ENCODE peak calls at places on chromosomes 12 and 14, in four cellular contexts. A is T-helper 17 cell, N is HEK293T, X is activated T-cell treated with anti-CD3 and anti-CD28 coated beads for 1 hour. Z is an unnamed sample.

GRCh38 chr12:49111206-49111605 is 559 bp upstream of the LMBR1L start:
- DNase-seq in A (no peak), N (no peak), X (no peak), Z (no peak)

GRCh38 chr12:57759360-57759980 is 4.6 kb downstream of the MARCHF9 start:
- DNase-seq in A (no peak), N (no peak), X (no peak), Z (no peak)

GRCh38 chr12:127162902-127163301 is 1104.1 kb upstream of the TMEM132C start:
- DNase-seq in A (no peak), N (no peak), X (peak; percentile 8), Z (no peak)

GRCh38 chr12:64968989-64969819 is 144.8 kb downstream of the TBC1D30 start:
- DNase-seq in A (no peak), N (no peak), X (no peak), Z (no peak)

GRCh38 chr12:1319215-1319614 is 275.2 kb downstream of the FBXL14 start:
- DNase-seq in A (no peak), N (no peak), X (no peak), Z (no peak)

GRCh38 chr12:49967042-49967776 is 5.5 kb downstream of the AQP5 start:
- DNase-seq in A (peak; percentile 95), N (peak; percentile 91), X (peak; percentile 96), Z (no peak)

GRCh38 chr14:32524609-32525391 is 195.7 kb downstream of the AKAP6 start:
- DNase-seq in A (no peak), N (no peak), X (no peak), Z (no peak)

GRCh38 chr12:123269395-123269892 is 2.2 kb downstream of the CDK2AP1 start:
- DNase-seq in A (no peak), N (no peak), X (no peak), Z (peak; percentile 69)

GRCh38 chr14:92473947-92474535 is 39.5 kb upstream of the RIN3 start:
- DNase-seq in A (no peak), N (no peak), X (no peak), Z (peak; percentile 52)

GRCh38 chr14:102736956-102737355 is 40.3 kb upstream of the TRAF3 start:
- DNase-seq in A (no peak), N (no peak), X (no peak), Z (no peak)

GRCh38 chr12:111953455-111953854 is 59.5 kb downstream of the TMEM116 start:
- DNase-seq in A (no peak), N (no peak), X (no peak), Z (no peak)

GRCh38 chr12:13882176-13882575 is 99.2 kb downstream of the GRIN2B start:
- DNase-seq in A (no peak), N (no peak), X (no peak), Z (no peak)

GRCh38 chr12:27826076-27826475 is 46.0 kb upstream of the MANSC4 start:
- DNase-seq in A (no peak), N (no peak), X (no peak), Z (no peak)

GRCh38 chr12:32051511-32052299 is 54.9 kb upstream of the BICD1 start:
- DNase-seq in A (no peak), N (no peak), X (no peak), Z (peak; percentile 87)

GRCh38 chr14:54738009-54738408 is 164.6 kb downstream of the GCH1 start:
- DNase-seq in A (no peak), N (no peak), X (no peak), Z (no peak)

GRCh38 chr12:121964813-121965643 is 46.6 kb downstream of the CFAP251 start:
- DNase-seq in A (no peak), N (no peak), X (no peak), Z (no peak)

GRCh38 chr14:64238049-64238448 is 56.1 kb downstream of the ESR2 start:
- DNase-seq in A (no peak), N (no peak), X (no peak), Z (no peak)

GRCh38 chr14:98724734-98725133 is 547.3 kb downstream of the BCL11B start:
- DNase-seq in A (no peak), N (no peak), X (no peak), Z (no peak)

GRCh38 chr12:11553871-11554533 is 95.5 kb upstream of the ETV6 start:
- DNase-seq in A (peak; percentile 35), N (peak; percentile 73), X (peak; percentile 23), Z (no peak)

GRCh38 chr14:52706286-52706685 is 714 bp upstream of the PSMC6 start:
- DNase-seq in A (no peak), N (no peak), X (peak; percentile 14), Z (no peak)

GRCh38 chr12:9184276-9184675 is 23.9 kb downstream of the PZP start:
- DNase-seq in A (no peak), N (no peak), X (no peak), Z (no peak)

GRCh38 chr12:114013601-114014345 is 47.6 kb upstream of the RBM19 start:
- DNase-seq in A (no peak), N (peak; percentile 26), X (no peak), Z (no peak)

GRCh38 chr14:60061371-60061770 is 30.4 kb upstream of the PCNX4 start:
- DNase-seq in A (no peak), N (no peak), X (no peak), Z (no peak)

GRCh38 chr14:60632777-60633176 is 16.5 kb downstream of the SIX1 start:
- DNase-seq in A (no peak), N (no peak), X (no peak), Z (no peak)

GRCh38 chr12:124405151-124405550 is 110.3 kb downstream of the RFLNA start:
- DNase-seq in A (no peak), N (no peak), X (no peak), Z (no peak)

GRCh38 chr12:4867384-4867783 is 42.3 kb upstream of the KCNA1 start:
- DNase-seq in A (no peak), N (no peak), X (no peak), Z (no peak)

GRCh38 chr14:86575141-86575540 is 1045.2 kb downstream of the FLRT2 start:
- DNase-seq in A (no peak), N (no peak), X (no peak), Z (no peak)

GRCh38 chr14:56099081-56099797 is 19.0 kb upstream of the PELI2 start:
- DNase-seq in A (no peak), N (no peak), X (no peak), Z (no peak)

GRCh38 chr12:119302334-119303132 is 32.0 kb upstream of the CCDC60 start:
- DNase-seq in A (no peak), N (no peak), X (no peak), Z (no peak)

GRCh38 chr12:49537709-49538601 is 875 bp upstream of the KCNH3 start:
- DNase-seq in A (no peak), N (no peak), X (no peak), Z (no peak)